ENCODE peak calls at places on chromosomes 7 and 10, in seven cellular contexts. T, C, U, M, R, K and I are unnamed samples.

GRCh38 chr7:45716380-45717203 is 142.4 kb downstream of the ADCY1 start:
- DNase-seq in T (no peak), M (no peak), C (no peak), U (no peak), K (no peak), R (no peak), I (peak; percentile 82)

GRCh38 chr10:127889605-127890195 is 3.0 kb downstream of the CLRN3 start:
- DNase-seq in T (no peak), C (no peak), R (no peak), K (no peak), U (peak; percentile 75), M (no peak), I (no peak)

GRCh38 chr10:133079836-133080682 is 7.7 kb upstream of the ADGRA1 start:
- DNase-seq in T (no peak), R (no peak), U (no peak), M (peak; percentile 61), C (no peak), K (no peak), I (no peak)

GRCh38 chr7:108452707-108453106 is 3.5 kb downstream of the NRCAM start:
- DNase-seq in M (peak; percentile 25), R (peak; percentile 8), K (peak; percentile 52), C (no peak), T (no peak), U (peak; percentile 39), I (no peak)

GRCh38 chr10:132461683-132462231 is 64.8 kb downstream of the PWWP2B start:
- DNase-seq in K (no peak), R (no peak), T (no peak), M (no peak), C (no peak), U (no peak), I (no peak)

GRCh38 chr7:83478601-83479000 is 170.3 kb downstream of the SEMA3E start:
- DNase-seq in C (no peak), M (no peak), R (no peak), T (no peak), K (no peak), U (no peak), I (no peak)

GRCh38 chr7:30028749-30029635 is 780 bp downstream of the PLEKHA8 start:
- DNase-seq in T (peak; percentile 31), R (no peak), K (peak; percentile 40), C (peak; percentile 74), M (peak; percentile 55), U (peak; percentile 20), I (no peak)

GRCh38 chr10:21145751-21146445 is 248.8 kb upstream of the NEBL start:
- DNase-seq in K (no peak), T (no peak), R (no peak), C (no peak), U (no peak), M (no peak), I (no peak)

GRCh38 chr10:17510242-17510908 is 56.0 kb upstream of the ST8SIA6 start:
- DNase-seq in T (no peak), M (no peak), C (no peak), U (no peak), K (no peak), R (no peak), I (no peak)

GRCh38 chr7:41316410-41316809 is 386.5 kb downstream of the INHBA start:
- DNase-seq in K (no peak), T (no peak), U (no peak), R (no peak), C (no peak), M (peak; percentile 44), I (no peak)

GRCh38 chr10:7085147-7085912 is 325.5 kb downstream of the SFMBT2 start:
- DNase-seq in C (no peak), T (no peak), R (no peak), M (no peak), K (no peak), U (no peak), I (peak; percentile 75)

GRCh38 chr7:45136106-45137060 is 21.2 kb upstream of the RAMP3 start:
- DNase-seq in R (peak; percentile 72), T (peak; percentile 70), U (peak; percentile 93), M (peak; percentile 83), C (peak; percentile 77), K (peak; percentile 90), I (no peak)

GRCh38 chr7:155166108-155166507 is 96.0 kb downstream of the HTR5A start:
- DNase-seq in T (no peak), C (no peak), U (no peak), K (no peak), R (no peak), M (no peak), I (no peak)

GRCh38 chr10:17249820-17250219 is 21.8 kb downstream of the VIM start:
- DNase-seq in M (no peak), K (no peak), C (no peak), R (no peak), U (no peak), T (peak; percentile 25), I (no peak)

GRCh38 chr7:80847027-80847426 is 71.8 kb downstream of the SEMA3C start:
- DNase-seq in K (no peak), C (no peak), R (no peak), M (no peak), T (no peak), U (no peak), I (no peak)

GRCh38 chr10:62025134-62025794 is 123.8 kb downstream of the ARID5B start:
- DNase-seq in C (no peak), U (no peak), R (no peak), M (no peak), T (no peak), K (no peak), I (no peak)

GRCh38 chr7:29764227-29764626 is 42.1 kb upstream of the WIPF3 start:
- DNase-seq in T (no peak), M (no peak), U (no peak), K (no peak), C (no peak), R (no peak), I (no peak)

GRCh38 chr10:19815478-19816419 is 483 bp upstream of the PLXDC2 start:
- DNase-seq in T (peak; percentile 72), C (peak; percentile 84), U (no peak), M (peak; percentile 76), R (peak; percentile 4), K (no peak), I (no peak)

GRCh38 chr7:1707756-1708611 is 37.9 kb downstream of the ELFN1 start:
- DNase-seq in M (no peak), T (no peak), U (no peak), R (no peak), K (no peak), C (peak; percentile 25), I (no peak)

GRCh38 chr7:26328498-26329390 is 37.1 kb downstream of the SNX10 start:
- DNase-seq in R (no peak), M (no peak), K (no peak), T (no peak), U (no peak), C (no peak), I (no peak)

GRCh38 chr7:69898189-69898588 is 299.9 kb downstream of the AUTS2 start:
- DNase-seq in R (no peak), K (no peak), T (no peak), U (no peak), C (no peak), M (peak; percentile 11), I (no peak)

GRCh38 chr7:41148521-41148951 is 554.4 kb downstream of the INHBA start:
- DNase-seq in R (no peak), C (no peak), K (no peak), U (peak; percentile 84), T (peak; percentile 86), M (no peak), I (no peak)

GRCh38 chr10:13812804-13813203 is 226.0 kb downstream of the PRPF18 start:
- DNase-seq in U (no peak), C (no peak), K (no peak), R (no peak), M (no peak), T (no peak), I (no peak)

GRCh38 chr10:131586958-131587357 is 275.4 kb upstream of the TCERG1L start:
- DNase-seq in U (no peak), C (no peak), T (no peak), R (no peak), M (no peak), K (no peak), I (no peak)

GRCh38 chr10:25912796-25913195 is 21.2 kb upstream of the MYO3A start:
- DNase-seq in K (no peak), C (no peak), M (no peak), R (no peak), U (no peak), T (peak; percentile 20), I (no peak)

GRCh38 chr10:5092848-5093790 is 1.1 kb upstream of the AKR1C3 start:
- DNase-seq in T (no peak), M (no peak), R (no peak), K (no peak), C (no peak), U (no peak), I (no peak)

GRCh38 chr10:70617798-70618568 is 15.4 kb upstream of the PRF1 start:
- DNase-seq in M (no peak), C (no peak), U (peak; percentile 54), T (peak; percentile 67), R (peak; percentile 46), K (no peak), I (no peak)

GRCh38 chr7:42010751-42011150 is 226.3 kb downstream of the GLI3 start:
- DNase-seq in T (no peak), C (no peak), K (no peak), R (no peak), U (peak; percentile 52), M (no peak), I (no peak)

GRCh38 chr7:50793115-50793946 is 10.6 kb upstream of the GRB10 start:
- DNase-seq in T (no peak), R (peak; percentile 46), U (peak; percentile 84), C (peak; percentile 75), M (peak; percentile 84), K (peak; percentile 72), I (no peak)

GRCh38 chr7:70383369-70383768 is 748.6 kb upstream of the GALNT17 start:
- DNase-seq in T (no peak), R (no peak), U (no peak), M (no peak), C (no peak), K (no peak), I (no peak)

GRCh38 chr10:119396709-119397071 is 145.8 kb downstream of the RGS10 start:
- DNase-seq in C (no peak), U (no peak), K (no peak), R (no peak), M (no peak), T (no peak), I (no peak)

GRCh38 chr10:83218205-83218604 is 921.1 kb upstream of the GHITM start:
- DNase-seq in T (no peak), C (no peak), K (no peak), U (no peak), M (no peak), R (no peak), I (no peak)

GRCh38 chr10:125980521-125980920 is 84.2 kb downstream of the FANK1 start:
- DNase-seq in C (no peak), U (no peak), M (no peak), K (no peak), R (no peak), T (no peak), I (no peak)

GRCh38 chr7:148571381-148571780 is 19.2 kb upstream of the C7orf33 start:
- DNase-seq in R (no peak), C (no peak), M (no peak), U (no peak), T (no peak), K (no peak), I (no peak)

GRCh38 chr7:74027683-74028320 is at the start of gene ELN:
- DNase-seq in T (no peak), U (peak; percentile 60), C (peak; percentile 87), R (no peak), K (no peak), M (peak; percentile 73), I (no peak)

GRCh38 chr10:73906524-73907447 is 4.1 kb upstream of the PLAU start:
- DNase-seq in K (peak; percentile 78), R (no peak), C (peak; percentile 81), T (peak; percentile 89), U (peak; percentile 87), M (peak; percentile 81), I (peak; percentile 98)

GRCh38 chr10:1400129-1400865 is 337.0 kb downstream of the ADARB2 start:
- DNase-seq in K (no peak), T (no peak), M (peak; percentile 32), C (no peak), R (no peak), U (no peak), I (peak; percentile 43)

GRCh38 chr7:20558963-20559716 is 56.3 kb upstream of the ABCB5 start:
- DNase-seq in U (no peak), K (no peak), R (no peak), M (no peak), T (no peak), C (no peak), I (no peak)